ENCODE peak calls at places on chromosomes 13 and 19, in seven cellular contexts. L, D, Q, F, C, B and N are unnamed samples.

GRCh38 chr19:29098863-29099481 is 114.0 kb downstream of the UQCRFS1 start:
- DNase-seq in F (no peak), D (peak; percentile 77), C (no peak), Q (no peak), B (no peak), L (peak; percentile 23), N (no peak)

GRCh38 chr13:44790289-44790688 is 199.0 kb downstream of the NUFIP1 start:
- DNase-seq in C (no peak), Q (no peak), B (no peak), D (no peak), F (peak; percentile 13), L (no peak), N (no peak)

GRCh38 chr13:98144501-98145350 is 1.8 kb downstream of the FARP1 start:
- DNase-seq in F (no peak), L (no peak), Q (no peak), C (peak; percentile 8), D (peak; percentile 77), B (peak; percentile 86), N (no peak)

GRCh38 chr13:59112375-59112774 is 1051.4 kb downstream of the DIAPH3 start:
- DNase-seq in C (no peak), Q (no peak), F (no peak), D (peak; percentile 99), L (no peak), B (no peak), N (no peak)

GRCh38 chr19:57103573-57104277 is 16.1 kb upstream of the USP29 start:
- DNase-seq in L (peak; percentile 28), C (peak; percentile 16), F (no peak), Q (peak; percentile 15), B (peak; percentile 47), D (peak; percentile 47), N (peak; percentile 54)

GRCh38 chr19:47124937-47125668 is 5.5 kb upstream of the SAE1 start:
- DNase-seq in D (peak; percentile 78), L (peak; percentile 86), Q (no peak), B (peak; percentile 78), C (peak; percentile 85), F (no peak), N (peak; percentile 69)

GRCh38 chr13:32309812-32310706 is 5.1 kb downstream of the ZAR1L start:
- DNase-seq in Q (no peak), L (peak; percentile 5), F (no peak), B (peak; percentile 65), C (peak; percentile 54), D (peak; percentile 72), N (peak; percentile 15)

GRCh38 chr19:52516191-52516590 is 11.3 kb upstream of the ZNF808 start:
- DNase-seq in Q (no peak), B (no peak), C (no peak), L (no peak), F (no peak), D (no peak), N (no peak)

GRCh38 chr13:23480324-23480723 is 46.8 kb upstream of the SACS start:
- DNase-seq in C (no peak), Q (no peak), D (no peak), L (no peak), F (no peak), B (no peak), N (no peak)

GRCh38 chr19:4980838-4981680 is 12.1 kb downstream of the KDM4B start:
- DNase-seq in Q (no peak), C (no peak), F (no peak), L (no peak), B (no peak), D (no peak), N (no peak)

GRCh38 chr13:39402221-39402620 is 200.8 kb downstream of the LHFPL6 start:
- DNase-seq in D (no peak), C (no peak), F (no peak), Q (no peak), B (no peak), L (no peak), N (no peak)

GRCh38 chr19:3109491-3109890 is 15.3 kb downstream of the GNA11 start:
- DNase-seq in C (no peak), L (no peak), Q (no peak), D (no peak), B (no peak), F (no peak), N (no peak)

GRCh38 chr19:29260477-29261317 is 47.7 kb upstream of the UQCRFS1 start:
- DNase-seq in D (peak; percentile 4), Q (peak; percentile 3), C (peak; percentile 36), B (peak; percentile 49), L (no peak), F (no peak), N (peak; percentile 66)

GRCh38 chr19:21260164-21260847 is 68.9 kb downstream of the ZNF708 start:
- DNase-seq in F (no peak), Q (no peak), B (no peak), D (no peak), L (no peak), C (no peak), N (no peak)

GRCh38 chr19:30328096-30328495 is 44.1 kb upstream of the ZNF536 start:
- DNase-seq in D (no peak), L (no peak), F (no peak), C (no peak), Q (no peak), B (no peak), N (no peak)

GRCh38 chr19:531753-532571 is at the start of gene CDC34:
- DNase-seq in Q (no peak), B (no peak), F (no peak), L (no peak), D (no peak), C (no peak), N (peak; percentile 63)

GRCh38 chr13:36125841-36126240 is 5.3 kb downstream of the DCLK1 start:
- DNase-seq in D (no peak), C (no peak), Q (no peak), L (no peak), F (no peak), B (no peak), N (no peak)

GRCh38 chr13:111329641-111330040 is 9.2 kb downstream of the TEX29 start:
- DNase-seq in B (no peak), D (no peak), L (no peak), Q (no peak), C (no peak), F (no peak), N (no peak)

GRCh38 chr19:51012661-51013190 is 6.8 kb downstream of the KLK10 start:
- DNase-seq in Q (no peak), L (no peak), C (no peak), F (no peak), B (no peak), D (no peak), N (no peak)

GRCh38 chr19:30448386-30449130 is 76.4 kb downstream of the ZNF536 start:
- DNase-seq in F (no peak), C (no peak), B (no peak), D (no peak), L (no peak), Q (no peak), N (no peak)

GRCh38 chr13:110107568-110108347 is 199.2 kb downstream of the COL4A1 start:
- DNase-seq in F (no peak), L (no peak), Q (no peak), B (no peak), C (no peak), D (no peak), N (no peak)

GRCh38 chr13:72960541-72960940 is 98.3 kb upstream of the KLF5 start:
- DNase-seq in B (peak; percentile 24), F (no peak), Q (no peak), L (no peak), D (no peak), C (no peak), N (no peak)
- TF ChIP-seq CEBPB in B (no peak), F (no peak), Q (no peak), L (no peak), D (no peak), C (no peak), N (no peak)

GRCh38 chr19:9586764-9587163 is 2.5 kb upstream of the ZNF121 start:
- DNase-seq in D (peak; percentile 68), C (peak; percentile 82), Q (peak; percentile 24), L (no peak), F (no peak), B (peak; percentile 74), N (peak; percentile 17)
- TF ChIP-seq CEBPB in D (no peak), C (no peak), Q (no peak), L (no peak), F (no peak), B (no peak), N (no peak)

GRCh38 chr19:18176367-18177310 is 3.0 kb downstream of the IFI30 start:
- DNase-seq in L (no peak), F (no peak), D (no peak), Q (no peak), C (no peak), B (no peak), N (peak; percentile 14)
- TF ChIP-seq CEBPB in L (no peak), F (no peak), D (no peak), Q (no peak), C (no peak), B (no peak), N (no peak)

GRCh38 chr19:35030257-35031071 is at the start of gene SCN1B:
- DNase-seq in B (peak; percentile 31), Q (no peak), C (peak; percentile 22), F (no peak), L (peak; percentile 91), D (peak; percentile 55), N (peak; percentile 85)
- TF ChIP-seq CEBPB in B (no peak), Q (no peak), C (no peak), F (no peak), L (no peak), D (no peak), N (no peak)

GRCh38 chr13:46982856-46983582 is 86.2 kb upstream of the HTR2A start:
- DNase-seq in Q (peak; percentile 96), C (no peak), B (no peak), F (no peak), D (no peak), L (no peak), N (no peak)

GRCh38 chr13:46983881-46984280 is 87.0 kb upstream of the HTR2A start:
- DNase-seq in F (no peak), D (peak; percentile 76), C (no peak), Q (peak; percentile 82), L (no peak), B (peak; percentile 32), N (no peak)
- TF ChIP-seq CEBPB in F (no peak), D (no peak), C (no peak), Q (no peak), L (no peak), B (no peak), N (no peak)